ENCODE peak calls at places on chromosome 6, in eight cellular contexts. C is body of pancreas, I is cardiac fibroblast, P is GM12864, F is AG04450, N is A549, X is Panc1, K is fibroblast of lung. B is an unnamed sample.
A peak's percentile ranks its signal among the peaks of the same experiment; 100 is the strongest.

GRCh38 chr6:109397020-109397419 is 14.8 kb upstream of the CD164 start:
- DNase-seq in C (no peak), I (peak; percentile 64), P (no peak), F (no peak), N (peak; percentile 11), X (no peak), K (peak; percentile 56), B (peak; percentile 58)

GRCh38 chr6:33324139-33324538 is 6.6 kb upstream of the ZBTB22 start:
- DNase-seq in C (no peak), I (no peak), P (no peak), F (no peak), N (no peak), X (no peak), K (no peak), B (no peak)

GRCh38 chr6:17349437-17349836 is 44.0 kb upstream of the CAP2 start:
- DNase-seq in C (no peak), I (peak; percentile 12), P (no peak), F (no peak), N (peak; percentile 40), X (no peak), K (peak; percentile 12), B (peak; percentile 6)

GRCh38 chr6:153108320-153108719 is 22.8 kb downstream of the RGS17 start:
- DNase-seq in C (no peak), I (peak; percentile 70), P (no peak), F (no peak), N (no peak), X (no peak), K (peak; percentile 60), B (peak; percentile 60)

GRCh38 chr6:36682328-36683144 is 4.0 kb downstream of the CDKN1A start:
- DNase-seq in C (peak; percentile 95), I (no peak), P (no peak), F (no peak), N (peak; percentile 48), X (no peak), K (peak; percentile 44), B (no peak)

GRCh38 chr6:110511401-110511800 is 35.0 kb upstream of the SLC22A16 start:
- DNase-seq in C (no peak), I (no peak), P (no peak), F (no peak), N (no peak), X (no peak), K (no peak), B (no peak)

GRCh38 chr6:135606392-135606791 is 108.9 kb upstream of the AHI1 start:
- DNase-seq in C (no peak), I (no peak), P (no peak), F (no peak), N (no peak), X (no peak), K (no peak), B (no peak)

GRCh38 chr6:135586844-135587243 is 89.3 kb upstream of the AHI1 start:
- DNase-seq in C (no peak), I (peak; percentile 43), P (no peak), F (no peak), N (no peak), X (no peak), K (no peak), B (peak; percentile 17)

GRCh38 chr6:163751032-163751525 is 336.6 kb downstream of the QKI start:
- DNase-seq in C (no peak), I (no peak), P (no peak), F (no peak), N (no peak), X (no peak), K (no peak), B (no peak)

GRCh38 chr6:13278991-13279390 is 49.3 kb downstream of the TBC1D7 start:
- DNase-seq in C (no peak), I (peak; percentile 30), P (no peak), F (no peak), N (no peak), X (no peak), K (no peak), B (no peak)

GRCh38 chr6:80543598-80544181 is 437.2 kb downstream of the BCKDHB start:
- DNase-seq in C (no peak), I (peak; percentile 61), P (no peak), F (no peak), N (no peak), X (no peak), K (peak; percentile 39), B (peak; percentile 71)

GRCh38 chr6:151060096-151060741 is 179.5 kb upstream of the AKAP12 start:
- DNase-seq in C (no peak), I (peak; percentile 77), P (no peak), F (peak; percentile 71), N (peak; percentile 95), X (peak; percentile 98), K (peak; percentile 85), B (peak; percentile 86)

GRCh38 chr6:168625602-168626001 is 184.6 kb downstream of the SMOC2 start:
- DNase-seq in C (no peak), I (no peak), P (no peak), F (no peak), N (no peak), X (no peak), K (no peak), B (no peak)

GRCh38 chr6:149045404-149045803 is 272.1 kb upstream of the TAB2 start:
- DNase-seq in C (no peak), I (no peak), P (no peak), F (no peak), N (no peak), X (no peak), K (no peak), B (no peak)

GRCh38 chr6:116244284-116244683 is 9.6 kb downstream of the TSPYL4 start:
- DNase-seq in C (no peak), I (no peak), P (no peak), F (no peak), N (no peak), X (no peak), K (no peak), B (no peak)

GRCh38 chr6:89291256-89291819 is 23.8 kb downstream of the GABRR2 start:
- DNase-seq in C (no peak), I (no peak), P (no peak), F (no peak), N (no peak), X (no peak), K (no peak), B (no peak)

GRCh38 chr6:155264704-155265320 is 999 bp downstream of the CLDN20 start:
- DNase-seq in C (no peak), I (no peak), P (no peak), F (no peak), N (no peak), X (no peak), K (no peak), B (no peak)

GRCh38 chr6:3013486-3013885 is 13.8 kb downstream of the NQO2 start:
- DNase-seq in C (no peak), I (peak; percentile 53), P (no peak), F (no peak), N (peak; percentile 66), X (no peak), K (peak; percentile 20), B (peak; percentile 55)

GRCh38 chr6:111657146-111657545 is 51.5 kb upstream of the TRAF3IP2 start:
- DNase-seq in C (no peak), I (peak; percentile 66), P (no peak), F (no peak), N (peak; percentile 20), X (no peak), K (peak; percentile 67), B (peak; percentile 77)

GRCh38 chr6:4607026-4607704 is 169.0 kb upstream of the CDYL start:
- DNase-seq in C (peak; percentile 42), I (peak; percentile 69), P (no peak), F (peak; percentile 29), N (no peak), X (no peak), K (peak; percentile 94), B (peak; percentile 69)

GRCh38 chr6:120671519-120671918 is 662.8 kb downstream of the TBC1D32 start:
- DNase-seq in C (no peak), I (no peak), P (no peak), F (no peak), N (peak; percentile 4), X (no peak), K (no peak), B (no peak)

GRCh38 chr6:151497935-151498726 is 4.3 kb downstream of the CCDC170 start:
- DNase-seq in C (no peak), I (peak; percentile 20), P (no peak), F (no peak), N (no peak), X (no peak), K (peak; percentile 27), B (peak; percentile 56)

GRCh38 chr6:157097255-157097936 is 225.9 kb downstream of the TMEM242 start:
- DNase-seq in C (no peak), I (no peak), P (no peak), F (no peak), N (no peak), X (no peak), K (no peak), B (no peak)

GRCh38 chr6:44002591-44003344 is 124.5 kb downstream of the MRPL14 start:
- DNase-seq in C (peak; percentile 76), I (peak; percentile 48), P (no peak), F (no peak), N (peak; percentile 76), X (no peak), K (peak; percentile 53), B (no peak)
- TF ChIP-seq CTCF in C (peak; percentile 24), I (no peak), P (no peak), F (peak; percentile 34), N (no peak), X (no peak), K (peak; percentile 28), B (peak; percentile 16)

DNA sequence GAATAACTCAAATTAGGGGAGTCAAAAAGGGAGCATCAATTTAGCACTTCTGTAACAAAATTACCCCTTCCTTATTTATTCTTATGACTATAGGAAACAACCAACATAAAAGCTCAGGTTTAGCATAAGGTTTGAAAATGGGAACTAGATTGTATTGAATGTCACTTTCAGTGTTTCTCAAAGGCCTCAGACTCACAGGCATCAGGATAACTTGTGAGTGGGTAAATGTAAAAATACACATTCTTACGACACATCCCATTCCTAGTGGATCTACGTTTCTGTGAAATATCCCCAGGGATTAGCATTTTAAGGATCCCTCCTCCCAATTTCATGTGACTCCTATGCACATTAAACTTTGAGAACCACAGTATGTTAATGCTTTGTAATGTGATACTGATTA is 114.9 kb downstream of the HS3ST5 start:
- DNase-seq in C (no peak), I (no peak), P (no peak), F (no peak), N (no peak), X (no peak), K (no peak), B (no peak)
- H3K4me3 ChIP-seq in C (no peak overlapping the region), I (no peak overlapping the region), P (no peak overlapping the region), F (no peak overlapping the region), N (no peak overlapping the region), X (no peak overlapping the region), K (no peak overlapping the region), B (no peak overlapping the region)

DNA sequence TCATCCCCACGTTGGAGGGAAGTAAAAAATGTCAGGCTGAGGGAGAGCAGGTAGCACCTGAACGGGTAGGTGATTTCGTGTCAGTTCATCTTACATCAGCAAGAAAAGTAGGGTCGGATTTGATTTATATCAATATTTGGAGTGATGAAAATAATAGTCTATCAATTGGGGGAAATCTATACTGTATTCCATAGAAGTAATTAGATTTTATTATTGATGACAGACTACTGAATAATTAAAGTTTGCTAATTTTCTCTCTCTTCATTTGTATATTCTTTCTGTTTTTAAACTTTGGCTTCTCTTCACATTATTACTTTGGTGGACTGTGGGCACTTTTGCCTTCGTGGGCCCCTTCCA is 78.4 kb downstream of the OLIG3 start:
- DNase-seq in C (no peak), I (no peak), P (no peak), F (no peak), N (no peak), X (no peak), K (no peak), B (no peak)
- TF ChIP-seq CTCF in C (no peak), I (no peak), P (no peak), F (no peak), N (no peak), X (peak; percentile 52), K (no peak), B (no peak)

GRCh38 chr6:166508726-166509125 is 77.8 kb downstream of the RAMACL start:
- DNase-seq in C (no peak), I (no peak), P (no peak), F (no peak), N (no peak), X (no peak), K (no peak), B (no peak)
- H3K4me3 ChIP-seq in C (no peak overlapping the region), I (no peak overlapping the region), P (no peak overlapping the region), F (no peak overlapping the region), N (no peak overlapping the region), X (no peak overlapping the region), K (no peak overlapping the region), B (no peak overlapping the region)

B was measured in fibroblast of pulmonary artery.